ENCODE peak calls at places on chromosomes 2 and 18, in four cellular contexts. P is HepG2, A is HCT116, T is SK-N-SH. L is an unnamed sample.

GRCh38 chr2:188577231-188577630 is 285.6 kb downstream of the GULP1 start:
- DNase-seq in P (no peak), A (no peak), T (no peak), L (no peak)

GRCh38 chr18:39969813-39970494 is 1985.1 kb upstream of the PIK3C3 start:
- DNase-seq in P (no peak), A (no peak), T (no peak), L (no peak)

GRCh38 chr2:181949047-181949446 is 36.6 kb upstream of the PPP1R1C start:
- DNase-seq in P (no peak), A (peak; percentile 63), T (no peak), L (no peak)

GRCh38 chr2:113158884-113159553 is 14.8 kb upstream of the PSD4 start:
- DNase-seq in P (no peak), A (no peak), T (no peak), L (peak; percentile 71)

GRCh38 chr2:55080204-55080738 is 30.0 kb upstream of the RTN4 start:
- DNase-seq in P (no peak), A (no peak), T (no peak), L (no peak)

GRCh38 chr18:46310258-46310657 is 206.1 kb downstream of the HAUS1 start:
- DNase-seq in P (no peak), A (no peak), T (no peak), L (no peak)

GRCh38 chr2:105187531-105187930 is 54.0 kb upstream of the GPR45 start:
- DNase-seq in P (no peak), A (no peak), T (no peak), L (no peak)

GRCh38 chr2:218329027-218329825 is 27.4 kb upstream of the CATIP start:
- DNase-seq in P (no peak), A (no peak), T (no peak), L (no peak)

GRCh38 chr18:58222439-58223125 is 178.6 kb downstream of the NEDD4L start:
- DNase-seq in P (no peak), A (no peak), T (no peak), L (no peak)

GRCh38 chr18:12359515-12359927 is 17.5 kb downstream of the AFG3L2 start:
- DNase-seq in P (no peak), A (no peak), T (no peak), L (no peak)

GRCh38 chr2:45946023-45946422 is 294.5 kb downstream of the PRKCE start:
- DNase-seq in P (no peak), A (peak; percentile 77), T (no peak), L (no peak)

GRCh38 chr2:233814063-233814435 is 35.9 kb downstream of the MROH2A start:
- DNase-seq in P (no peak), A (peak; percentile 24), T (no peak), L (peak; percentile 26)

GRCh38 chr2:38634684-38635083 is 31.2 kb upstream of the GALM start:
- DNase-seq in P (no peak), A (no peak), T (peak; percentile 32), L (no peak)

GRCh38 chr2:176455865-176456291 is 186.6 kb downstream of the MTX2 start:
- DNase-seq in P (no peak), A (no peak), T (peak; percentile 63), L (no peak)

GRCh38 chr2:15337996-15338666 is 223.0 kb downstream of the NBAS start:
- DNase-seq in P (no peak), A (no peak), T (no peak), L (no peak)

GRCh38 chr18:49892148-49892924 is 79.0 kb upstream of the ACAA2 start:
- DNase-seq in P (peak; percentile 39), A (peak; percentile 44), T (no peak), L (no peak)

GRCh38 chr18:62510744-62511143 is 12.1 kb upstream of the ZCCHC2 start:
- DNase-seq in P (peak; percentile 72), A (no peak), T (no peak), L (no peak)

GRCh38 chr18:62512996-62513395 is 9.8 kb upstream of the ZCCHC2 start:
- DNase-seq in P (no peak), A (no peak), T (no peak), L (no peak)

GRCh38 chr18:62512532-62512931 is 10.3 kb upstream of the ZCCHC2 start:
- DNase-seq in P (no peak), A (no peak), T (no peak), L (no peak)

GRCh38 chr18:62516242-62516641 is 6.6 kb upstream of the ZCCHC2 start:
- DNase-seq in P (no peak), A (no peak), T (no peak), L (no peak)

GRCh38 chr18:62514570-62514969 is 8.3 kb upstream of the ZCCHC2 start:
- DNase-seq in P (no peak), A (no peak), T (no peak), L (no peak)
- TF ChIP-seq JUND in P (no peak), A (no peak), T (no peak), L (no peak)

DNA sequence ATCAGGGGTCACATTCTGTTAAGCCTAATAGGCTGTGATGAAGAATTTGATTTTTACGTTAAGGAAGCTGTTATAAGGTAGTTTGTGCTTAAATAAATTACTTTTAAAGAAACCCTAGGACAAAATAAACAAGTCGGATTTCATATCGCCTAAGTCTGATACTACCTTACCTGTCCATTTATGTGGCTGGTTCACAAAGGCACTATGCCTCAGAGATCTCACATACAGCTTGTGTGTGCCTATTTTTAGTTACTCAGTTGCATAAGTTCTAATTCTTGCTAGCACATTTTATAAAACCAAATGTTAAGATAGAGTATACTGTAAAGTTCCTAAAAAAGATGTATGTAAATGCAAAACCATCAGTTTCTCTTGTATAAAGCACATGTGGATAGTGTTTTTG is 40.0 kb downstream of the AGFG1 start:
- DNase-seq in P (no peak), A (no peak), T (no peak), L (no peak)
- TF ChIP-seq JUND in P (no peak), A (no peak), T (no peak), L (no peak)

GRCh38 chr2:152827944-152828343 is 109.5 kb downstream of the ARL6IP6 start:
- DNase-seq in P (no peak), A (no peak), T (no peak), L (no peak)
- TF ChIP-seq JUND in P (no peak), A (no peak), T (no peak), L (no peak)

DNA sequence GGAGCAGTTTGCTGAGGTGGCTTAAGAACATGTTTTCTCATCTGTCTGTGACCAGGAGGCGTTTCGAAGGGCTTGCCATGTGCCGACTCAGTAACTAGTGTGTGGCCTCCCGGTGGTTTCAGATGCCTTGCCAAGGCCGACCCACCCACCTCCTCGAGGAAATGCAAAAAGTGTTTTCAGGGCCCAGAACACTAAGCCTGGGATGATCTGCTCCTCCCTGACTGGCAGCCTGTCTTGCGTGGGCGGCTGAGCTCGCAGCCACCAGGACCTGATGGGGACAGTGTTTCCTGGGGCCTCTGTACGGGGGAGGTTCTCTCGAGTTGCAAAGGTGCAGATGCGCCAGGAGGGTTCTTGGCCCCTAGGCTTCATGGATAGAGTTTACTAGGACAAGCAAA is 85.2 kb downstream of the GLI2 start:
- DNase-seq in P (no peak), A (no peak), T (no peak), L (no peak)
- TF ChIP-seq JUND in P (no peak), A (no peak), T (no peak), L (no peak)

GRCh38 chr2:230687498-230687897 is 25.1 kb upstream of the CAB39 start:
- DNase-seq in P (no peak), A (peak; percentile 64), T (no peak), L (no peak)
- TF ChIP-seq JUND in P (no peak), A (peak; percentile 75), T (peak; percentile 44), L (no peak)

GRCh38 chr2:60992985-60993392 is 24.5 kb upstream of the PEX13 start:
- DNase-seq in P (no peak), A (no peak), T (no peak), L (no peak)
- TF ChIP-seq JUND in P (no peak), A (no peak), T (no peak), L (no peak)

GRCh38 chr2:85578243-85579180 is 1.1 kb downstream of the VAMP8 start:
- DNase-seq in P (no peak), A (no peak), T (no peak), L (no peak)
- TF ChIP-seq JUND in P (no peak), A (no peak), T (no peak), L (no peak)

L was measured in T47D.